ENCODE peak calls at places on chromosomes 11 and 22, in six cellular contexts. U, S, T, O, X and G are unnamed samples.

GRCh38 chr22:31244943-31245451 is 32.9 kb downstream of the LIMK2 start:
- DNase-seq in U (no peak), S (no peak), T (no peak), O (no peak), X (no peak), G (no peak)

GRCh38 chr11:56271092-56271491 is 2.9 kb upstream of the OR5T1 start:
- DNase-seq in U (no peak), S (no peak), T (no peak), O (no peak), X (no peak), G (no peak)

GRCh38 chr22:46738961-46739870 is 1.2 kb upstream of the CERK start:
- DNase-seq in U (no peak), S (peak), T (peak), O (peak), X (peak), G (no peak)

GRCh38 chr22:35170716-35171697 is 86.3 kb upstream of the HMGXB4 start:
- DNase-seq in U (no peak), S (no peak), T (no peak), O (no peak), X (no peak), G (no peak)

GRCh38 chr11:124892131-124892530 is 5.5 kb downstream of the ROBO4 start:
- DNase-seq in U (peak), S (no peak), T (no peak), O (no peak), X (no peak), G (no peak)

GRCh38 chr22:28855355-28856094 is 27.8 kb upstream of the ZNRF3 start:
- DNase-seq in U (no peak), S (no peak), T (peak), O (peak), X (peak), G (peak)

GRCh38 chr11:20114588-20114987 is 45.7 kb downstream of the DBX1 start:
- DNase-seq in U (no peak), S (no peak), T (no peak), O (peak), X (no peak), G (no peak)

GRCh38 chr11:33237039-33237597 is 20.1 kb upstream of the HIPK3 start:
- DNase-seq in U (no peak), S (no peak), T (no peak), O (no peak), X (no peak), G (no peak)

GRCh38 chr22:31238057-31238456 is 26.0 kb downstream of the LIMK2 start:
- DNase-seq in U (no peak), S (no peak), T (no peak), O (no peak), X (no peak), G (no peak)

GRCh38 chr11:120883404-120884135 is 140.3 kb upstream of the TBCEL start:
- DNase-seq in U (no peak), S (peak), T (no peak), O (peak), X (peak), G (no peak)

GRCh38 chr11:10322830-10323792 is 18.2 kb downstream of the ADM start:
- DNase-seq in U (no peak), S (no peak), T (peak), O (peak), X (peak), G (peak)

GRCh38 chr11:117933930-117934329 is 4.7 kb upstream of the TMPRSS13 start:
- DNase-seq in U (no peak), S (no peak), T (no peak), O (no peak), X (no peak), G (no peak)

GRCh38 chr11:103433976-103434375 is 324.8 kb downstream of the DYNC2H1 start:
- DNase-seq in U (no peak), S (no peak), T (no peak), O (no peak), X (no peak), G (peak)

GRCh38 chr11:20024172-20024935 is 135.9 kb downstream of the DBX1 start:
- DNase-seq in U (no peak), S (no peak), T (no peak), O (no peak), X (no peak), G (no peak)

GRCh38 chr11:116730568-116730967 is 42.2 kb downstream of the BUD13 start:
- DNase-seq in U (no peak), S (no peak), T (no peak), O (no peak), X (peak), G (no peak)

GRCh38 chr11:122215244-122215992 is 99.4 kb upstream of the BLID start:
- DNase-seq in U (peak), S (peak), T (peak), O (peak), X (peak), G (peak)

GRCh38 chr11:101090679-101091270 is 38.8 kb downstream of the PGR start:
- DNase-seq in U (no peak), S (no peak), T (no peak), O (no peak), X (peak), G (no peak)

GRCh38 chr22:49302530-49302929 is 525.1 kb downstream of the BRD1 start:
- DNase-seq in U (no peak), S (no peak), T (no peak), O (no peak), X (no peak), G (no peak)

GRCh38 chr11:77200351-77200750 is 72.3 kb downstream of the MYO7A start:
- DNase-seq in U (no peak), S (no peak), T (no peak), O (no peak), X (no peak), G (no peak)

GRCh38 chr22:22870577-22871398 is 16.8 kb upstream of the IGLL5 start:
- DNase-seq in U (peak), S (no peak), T (no peak), O (no peak), X (no peak), G (no peak)

GRCh38 chr22:41561788-41562187 is 978 bp downstream of the CSDC2 start:
- DNase-seq in U (no peak), S (peak), T (no peak), O (no peak), X (no peak), G (no peak)

GRCh38 chr11:26219506-26220117 is 112.3 kb upstream of the ANO3 start:
- DNase-seq in U (no peak), S (no peak), T (no peak), O (no peak), X (peak), G (no peak)

GRCh38 chr11:125263268-125263790 is 98.8 kb downstream of the PKNOX2 start:
- DNase-seq in U (peak), S (peak), T (no peak), O (peak), X (peak), G (peak)

GRCh38 chr22:46754826-46755225 is 7.6 kb upstream of the TBC1D22A start:
- DNase-seq in U (no peak), S (no peak), T (no peak), O (no peak), X (no peak), G (no peak)

GRCh38 chr22:49881856-49882255 is 28.2 kb downstream of the ZBED4 start:
- DNase-seq in U (no peak), S (no peak), T (no peak), O (no peak), X (no peak), G (no peak)

GRCh38 chr11:24375351-24375750 is 121.5 kb upstream of the LUZP2 start:
- DNase-seq in U (no peak), S (no peak), T (no peak), O (no peak), X (no peak), G (no peak)

GRCh38 chr11:45097721-45098493 is 48.5 kb upstream of the PRDM11 start:
- DNase-seq in U (peak), S (peak), T (no peak), O (peak), X (peak), G (no peak)

GRCh38 chr11:120137611-120138521 is at the start of gene TRIM29:
- DNase-seq in U (peak), S (no peak), T (peak), O (no peak), X (no peak), G (no peak)

GRCh38 chr11:134514354-134514951 is 102.4 kb upstream of the B3GAT1 start:
- DNase-seq in U (no peak), S (no peak), T (no peak), O (no peak), X (no peak), G (no peak)

GRCh38 chr11:2287102-2287501 is 14.6 kb downstream of the C11orf21 start:
- DNase-seq in U (peak), S (no peak), T (no peak), O (no peak), X (no peak), G (no peak)

GRCh38 chr22:40792451-40792850 is 26.7 kb downstream of the SLC25A17 start:
- DNase-seq in U (no peak), S (no peak), T (no peak), O (no peak), X (no peak), G (no peak)

GRCh38 chr11:6333112-6333511 is 12.8 kb upstream of the CAVIN3 start:
- DNase-seq in U (no peak), S (no peak), T (no peak), O (no peak), X (no peak), G (peak)

GRCh38 chr11:94602430-94603372 is 35.5 kb downstream of the PIWIL4 start:
- DNase-seq in U (no peak), S (peak), T (peak), O (peak), X (peak), G (no peak)

GRCh38 chr11:130122141-130122575 is 37.4 kb upstream of the ST14 start:
- DNase-seq in U (no peak), S (no peak), T (no peak), O (no peak), X (no peak), G (no peak)

GRCh38 chr11:102991776-102992175 is 36.2 kb upstream of the MMP13 start:
- DNase-seq in U (no peak), S (no peak), T (no peak), O (no peak), X (no peak), G (no peak)

GRCh38 chr11:19789245-19789644 is 76.6 kb downstream of the NAV2 start:
- DNase-seq in U (no peak), S (no peak), T (no peak), O (no peak), X (no peak), G (no peak)

GRCh38 chr11:36306888-36307287 is 10.8 kb downstream of the PRR5L start:
- DNase-seq in U (no peak), S (no peak), T (no peak), O (peak), X (peak), G (no peak)

GRCh38 chr11:35992551-35992950 is 48.7 kb downstream of the LDLRAD3 start:
- DNase-seq in U (no peak), S (no peak), T (no peak), O (no peak), X (no peak), G (no peak)

GRCh38 chr11:126764221-126764620 is 236.3 kb downstream of the KIRREL3 start:
- DNase-seq in U (no peak), S (no peak), T (peak), O (no peak), X (no peak), G (no peak)
- TF ChIP-seq CTCF in U (no peak), S (no peak), T (no peak), O (peak), X (no peak), G (peak)

GRCh38 chr22:39291501-39291900 is 27.9 kb downstream of the RPL3 start:
- DNase-seq in U (no peak), S (no peak), T (no peak), O (no peak), X (no peak), G (no peak)
- TF ChIP-seq CTCF in U (no peak), S (no peak), T (peak), O (peak), X (peak), G (no peak)

DNA sequence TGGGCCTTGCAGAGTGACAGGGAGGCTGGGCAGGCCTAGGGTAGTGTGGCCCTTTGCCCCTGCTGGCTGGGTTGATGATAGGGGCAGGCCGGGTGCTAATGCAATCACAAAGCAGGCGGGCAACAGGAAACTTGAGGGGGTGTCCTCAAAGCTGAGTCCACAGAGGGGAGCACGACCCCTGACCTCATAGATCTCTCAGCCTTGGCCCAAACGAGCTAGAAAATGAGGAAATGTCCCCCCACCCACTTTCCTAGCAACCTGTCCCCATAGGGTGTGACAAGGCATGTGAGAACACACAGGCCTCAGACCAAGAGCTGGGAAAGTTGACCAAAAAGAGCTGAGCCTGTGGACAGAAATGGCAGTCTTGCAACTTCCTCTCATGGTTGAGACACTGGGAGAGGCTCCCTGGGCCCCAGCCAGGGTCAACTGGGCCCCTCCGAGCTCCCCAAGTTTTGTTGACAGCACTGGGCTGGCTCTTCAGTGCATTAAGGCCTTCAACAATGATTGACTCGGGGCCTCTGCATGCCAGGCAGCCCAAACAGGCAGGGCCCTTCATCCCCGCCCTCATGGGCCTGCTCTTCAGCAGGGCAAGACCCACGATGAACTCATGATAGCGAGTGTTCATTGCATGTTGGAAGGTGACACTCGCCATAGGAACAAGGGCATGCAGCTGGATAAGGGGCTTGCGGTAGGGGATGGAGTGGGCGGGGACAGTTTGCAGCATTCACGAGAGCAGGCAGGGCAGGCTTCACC is 9.8 kb upstream of the SPI1 start:
- DNase-seq in U (no peak), S (no peak), T (no peak), O (no peak), X (no peak), G (no peak)
- TF ChIP-seq CTCF in U (no peak), S (no peak), T (no peak), O (no peak), X (no peak), G (no peak)

DNA sequence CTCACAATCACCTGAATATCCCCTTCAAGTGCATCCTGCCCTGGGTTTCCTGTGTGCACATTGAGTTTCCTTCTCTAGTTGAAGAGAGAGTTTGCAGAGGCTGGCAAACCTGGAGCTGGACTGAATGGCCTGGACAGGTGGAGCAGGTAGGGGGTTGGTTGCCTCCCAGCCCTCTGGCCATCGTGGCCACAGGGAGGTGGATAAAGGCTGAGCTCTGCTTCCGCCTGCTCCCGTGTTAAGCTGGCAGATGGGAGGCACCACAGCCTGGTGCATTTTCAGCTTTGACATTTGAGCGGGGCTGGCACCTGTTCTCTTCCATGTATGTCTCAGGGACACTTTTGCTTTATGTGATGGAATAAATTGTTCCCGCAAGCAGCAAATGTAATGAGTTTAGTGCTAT is 11.1 kb downstream of the MICAL2 start:
- DNase-seq in U (no peak), S (no peak), T (no peak), O (no peak), X (no peak), G (no peak)
- TF ChIP-seq CTCF in U (no peak), S (no peak), T (no peak), O (no peak), X (no peak), G (no peak)

GRCh38 chr22:37498289-37498909 is 12.2 kb upstream of the MFNG start:
- DNase-seq in U (no peak), S (no peak), T (peak), O (no peak), X (no peak), G (no peak)
- TF ChIP-seq CTCF in U (peak), S (peak), T (peak), O (peak), X (peak), G (no peak)

GRCh38 chr11:81963018-81963417 is 770.6 kb downstream of the FAM181B start:
- DNase-seq in U (no peak), S (no peak), T (no peak), O (no peak), X (peak), G (no peak)
- TF ChIP-seq CTCF in U (peak), S (no peak), T (no peak), O (no peak), X (peak), G (peak)

DNA sequence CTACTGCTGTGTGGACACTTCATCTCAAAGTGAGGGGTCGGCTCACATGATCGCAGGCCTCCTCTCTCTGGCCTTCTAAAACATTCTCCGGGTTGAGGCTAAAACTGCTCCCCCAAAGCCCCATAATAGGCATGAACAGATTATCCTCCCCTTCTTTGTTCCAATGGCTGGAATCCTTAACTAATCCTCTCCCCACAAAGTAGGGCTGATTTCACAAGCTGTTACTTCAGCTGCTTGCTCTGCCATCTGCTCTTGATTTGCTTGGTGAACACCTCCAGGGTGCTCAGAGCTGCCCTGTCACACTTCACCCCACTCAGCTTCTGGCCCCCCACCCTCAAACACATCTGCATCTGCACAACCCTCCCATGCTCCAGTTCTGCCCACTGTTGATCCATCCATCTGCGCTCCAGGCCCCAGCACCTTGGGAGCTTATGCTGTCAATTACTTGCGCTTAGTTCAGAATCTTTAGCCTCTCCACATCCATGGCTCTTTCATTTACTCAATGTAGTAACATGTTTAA is 173.1 kb upstream of the API5 start:
- DNase-seq in U (no peak), S (no peak), T (no peak), O (no peak), X (no peak), G (no peak)
- TF ChIP-seq CTCF in U (no peak), S (no peak), T (no peak), O (no peak), X (no peak), G (no peak)